ENCODE peak calls at places on chromosome 3, in seven cellular contexts. Y is T-helper 2 cell, G is endothelial cell, M is GM20000, V is mesothelial cell of epicardium, O is foreskin fibroblast, C is cardiac septum. D is an unnamed sample.
A peak's percentile ranks its signal among the peaks of the same experiment; 100 is the strongest.

GRCh38 chr3:151437047-151437446 is 23.8 kb downstream of the IGSF10 start:
- DNase-seq in G (no peak), V (no peak), Y (no peak), O (no peak), C (no peak), M (no peak), D (no peak)

GRCh38 chr3:52145736-52146110 is 8.5 kb downstream of the POC1A start:
- DNase-seq in Y (no peak), O (no peak), V (no peak), C (no peak), M (no peak), G (no peak), D (no peak)

GRCh38 chr3:52085883-52086282 is 29.5 kb upstream of the DUSP7 start:
- DNase-seq in C (no peak), V (no peak), M (no peak), Y (no peak), O (no peak), G (no peak), D (no peak)

GRCh38 chr3:66537735-66538134 is 36.9 kb upstream of the LRIG1 start:
- DNase-seq in V (no peak), Y (no peak), G (no peak), O (no peak), M (no peak), C (no peak), D (no peak)

GRCh38 chr3:45462522-45463262 is 74.3 kb downstream of the LARS2 start:
- DNase-seq in C (no peak), M (peak; percentile 19), V (no peak), G (no peak), Y (no peak), O (no peak), D (no peak)

GRCh38 chr3:10361375-10361774 is 40.5 kb upstream of the SEC13 start:
- DNase-seq in O (no peak), C (no peak), V (no peak), M (no peak), G (no peak), Y (no peak), D (no peak)

GRCh38 chr3:139745831-139746230 is 68.1 kb upstream of the NMNAT3 start:
- DNase-seq in O (peak; percentile 11), C (no peak), M (no peak), G (no peak), Y (no peak), V (no peak), D (no peak)

GRCh38 chr3:184750684-184751083 is 38.8 kb upstream of the MAGEF1 start:
- DNase-seq in C (no peak), M (no peak), G (no peak), V (no peak), O (no peak), Y (no peak), D (no peak)

GRCh38 chr3:72270072-72270611 is 485.2 kb upstream of the PROK2 start:
- DNase-seq in O (peak; percentile 94), M (peak; percentile 25), G (no peak), V (no peak), C (peak; percentile 90), Y (no peak), D (peak; percentile 80)

GRCh38 chr3:30286007-30286669 is 320.3 kb upstream of the TGFBR2 start:
- DNase-seq in O (peak; percentile 92), M (no peak), Y (no peak), G (no peak), C (peak; percentile 78), V (no peak), D (no peak)

GRCh38 chr3:59143447-59143846 is 93.6 kb upstream of the CFAP20DC start:
- DNase-seq in C (no peak), O (no peak), G (no peak), M (no peak), V (no peak), Y (no peak), D (no peak)

GRCh38 chr3:158091526-158091925 is 14.7 kb downstream of the SHOX2 start:
- DNase-seq in M (no peak), C (no peak), O (peak; percentile 81), G (no peak), Y (no peak), V (no peak), D (peak; percentile 43)

GRCh38 chr3:73709712-73710111 is 85.0 kb upstream of the PDZRN3 start:
- DNase-seq in Y (no peak), C (no peak), O (no peak), G (no peak), M (no peak), V (no peak), D (no peak)

GRCh38 chr3:159208080-159208479 is 406.2 kb downstream of the MFSD1 start:
- DNase-seq in Y (no peak), O (no peak), C (no peak), G (no peak), V (no peak), M (no peak), D (no peak)

GRCh38 chr3:123335007-123335670 is 113.8 kb downstream of the ADCY5 start:
- DNase-seq in Y (no peak), G (no peak), O (no peak), M (peak; percentile 32), C (peak; percentile 75), V (no peak), D (no peak)

GRCh38 chr3:72152551-72153476 is 367.9 kb upstream of the PROK2 start:
- DNase-seq in O (peak; percentile 79), V (peak; percentile 35), C (no peak), Y (no peak), M (no peak), G (no peak), D (peak; percentile 48)

GRCh38 chr3:195020921-195021320 is 250.0 kb downstream of the XXYLT1 start:
- DNase-seq in G (no peak), O (no peak), V (no peak), Y (no peak), C (peak; percentile 62), M (no peak), D (no peak)

GRCh38 chr3:23667536-23668429 is 138.0 kb upstream of the UBE2E1 start:
- DNase-seq in O (peak; percentile 40), V (no peak), M (no peak), Y (no peak), G (no peak), C (no peak), D (no peak)

GRCh38 chr3:189947948-189948723 is 172.6 kb downstream of the P3H2 start:
- DNase-seq in O (peak; percentile 17), M (peak; percentile 36), G (peak; percentile 34), V (no peak), C (no peak), Y (no peak), D (no peak)

GRCh38 chr3:128217702-128218475 is 64.6 kb downstream of the EEFSEC start:
- DNase-seq in Y (no peak), M (peak; percentile 33), V (no peak), C (no peak), G (no peak), O (no peak), D (no peak)

GRCh38 chr3:28726840-28727239 is 378.2 kb upstream of the AZI2 start:
- DNase-seq in Y (no peak), G (peak; percentile 72), V (no peak), O (no peak), C (no peak), M (peak; percentile 20), D (peak; percentile 7)

GRCh38 chr3:125280966-125281365 is 68.4 kb upstream of the SLC12A8 start:
- DNase-seq in O (peak; percentile 19), Y (no peak), V (no peak), G (no peak), M (no peak), C (no peak), D (no peak)

GRCh38 chr3:88668180-88668579 is 439.2 kb upstream of the EPHA3 start:
- DNase-seq in M (no peak), G (no peak), O (no peak), Y (no peak), C (no peak), V (no peak), D (no peak)

GRCh38 chr3:128068156-128068620 is 16.0 kb downstream of the SEC61A1 start:
- DNase-seq in C (no peak), M (peak; percentile 51), V (no peak), G (peak; percentile 67), O (no peak), Y (no peak), D (peak; percentile 62)

GRCh38 chr3:146895026-146895749 is 290.0 kb upstream of the PLSCR5 start:
- DNase-seq in Y (no peak), G (no peak), O (peak; percentile 80), V (no peak), C (no peak), M (no peak), D (no peak)

GRCh38 chr3:33975463-33975862 is 177.0 kb downstream of the PDCD6IP start:
- DNase-seq in M (no peak), G (no peak), C (no peak), V (no peak), Y (no peak), O (no peak), D (no peak)

GRCh38 chr3:123370819-123371218 is 78.1 kb downstream of the ADCY5 start:
- DNase-seq in V (no peak), Y (no peak), M (no peak), C (peak; percentile 44), O (no peak), G (no peak), D (no peak)

GRCh38 chr3:131981381-131981780 is 53.4 kb downstream of the CPNE4 start:
- DNase-seq in O (no peak), Y (no peak), M (no peak), V (no peak), G (no peak), C (no peak), D (no peak)

GRCh38 chr3:184373422-184373821 is 4.6 kb downstream of the THPO start:
- DNase-seq in V (no peak), Y (no peak), M (no peak), O (no peak), C (no peak), G (no peak), D (no peak)

GRCh38 chr3:148269816-148270215 is 427.9 kb upstream of the AGTR1 start:
- DNase-seq in M (no peak), Y (no peak), G (no peak), V (no peak), C (no peak), O (peak; percentile 16), D (no peak)

GRCh38 chr3:41612853-41613252 is 349.1 kb downstream of the ULK4 start:
- DNase-seq in C (no peak), Y (no peak), O (no peak), M (no peak), V (no peak), G (no peak), D (no peak)

GRCh38 chr3:57019057-57019456 is 41.4 kb upstream of the SPATA12 start:
- DNase-seq in C (no peak), V (no peak), G (no peak), Y (no peak), M (peak; percentile 70), O (no peak), D (no peak)

GRCh38 chr3:16978234-16978920 is 93.6 kb downstream of the PLCL2 start:
- DNase-seq in M (no peak), G (no peak), O (peak; percentile 18), C (no peak), Y (no peak), V (no peak), D (no peak)

GRCh38 chr3:41216422-41216821 is 17.1 kb downstream of the CTNNB1 start:
- DNase-seq in Y (no peak), O (no peak), G (no peak), C (no peak), M (no peak), V (no peak), D (no peak)

GRCh38 chr3:182949688-182950087 is 30.6 kb downstream of the DCUN1D1 start:
- DNase-seq in Y (no peak), C (no peak), O (no peak), V (no peak), M (no peak), G (no peak), D (no peak)

GRCh38 chr3:98764692-98765002 is 1.5 kb downstream of the ST3GAL6 start:
- DNase-seq in O (no peak), G (no peak), C (no peak), M (no peak), Y (no peak), V (no peak), D (no peak)

GRCh38 chr3:146092230-146092629 is 68.8 kb downstream of the PLOD2 start:
- DNase-seq in V (no peak), G (no peak), C (no peak), O (no peak), Y (no peak), M (no peak), D (no peak)

GRCh38 chr3:45381168-45381852 is 7.1 kb upstream of the LARS2 start:
- DNase-seq in M (no peak), O (no peak), Y (no peak), G (no peak), C (no peak), V (no peak), D (no peak)

D was measured in K562.